ENCODE peak calls at places on chromosomes 1 and 21, in ten cellular contexts. I is GOT3; W is WTC11; R is GM23248; U is T follicular helper cell; V is stomach; K is activated naive CD8-positive, alpha-beta T cell treated with anti-CD3 and anti-CD28 coated beads for 36 hours; H is activated CD4-positive, alpha-beta memory T cell treated with anti-CD3 and anti-CD28 coated beads, Interleukin-2, amount 10 ng/mL, durations not matched to agents 7 days and 5 days; J is T-helper 22 cell; B is H7. X is an unnamed sample.

GRCh38 chr1:218426343-218426657 is 81.2 kb downstream of the TGFB2 start:
- DNase-seq in I (no peak), W (no peak), R (peak; percentile 54), U (no peak), V (no peak), K (no peak), H (no peak), J (no peak), B (no peak), X (no peak)

GRCh38 chr1:188237573-188238353 is 1409.0 kb downstream of the PLA2G4A start:
- DNase-seq in I (no peak), W (no peak), R (no peak), U (no peak), V (no peak), K (no peak), H (no peak), J (no peak), B (no peak), X (no peak)

GRCh38 chr1:8985915-8986813 is 40.1 kb downstream of the SLC2A7 start:
- DNase-seq in I (peak; percentile 45), W (no peak), R (peak; percentile 98), U (no peak), V (peak; percentile 88), K (no peak), H (no peak), J (no peak), B (no peak), X (no peak)

GRCh38 chr1:145918992-145919939 is 749 bp upstream of the PEX11B start:
- DNase-seq in I (peak; percentile 16), W (peak; percentile 44), R (peak; percentile 74), U (no peak), V (peak; percentile 73), K (peak; percentile 24), H (peak; percentile 33), J (no peak), B (peak; percentile 61), X (no peak)

GRCh38 chr1:55970711-55971110 is 608.7 kb downstream of the PLPP3 start:
- DNase-seq in I (no peak), W (no peak), R (peak; percentile 40), U (no peak), V (no peak), K (no peak), H (no peak), J (no peak), B (no peak), X (no peak)

GRCh38 chr21:45977396-45977795 is 4.2 kb upstream of the COL6A1 start:
- DNase-seq in I (no peak), W (peak; percentile 60), R (no peak), U (no peak), V (peak; percentile 23), K (no peak), H (no peak), J (no peak), B (peak; percentile 81), X (no peak)

GRCh38 chr1:221035680-221036153 is 156.5 kb downstream of the HLX start:
- DNase-seq in I (no peak), W (no peak), R (peak; percentile 89), U (no peak), V (no peak), K (no peak), H (no peak), J (no peak), B (no peak), X (no peak)

GRCh38 chr21:33265664-33266049 is 510 bp upstream of the IL10RB start:
- DNase-seq in I (no peak), W (no peak), R (peak; percentile 28), U (no peak), V (peak; percentile 44), K (no peak), H (no peak), J (no peak), B (peak; percentile 54), X (no peak)

GRCh38 chr21:32918467-32919140 is 107.1 kb upstream of the OLIG2 start:
- DNase-seq in I (no peak), W (no peak), R (no peak), U (no peak), V (no peak), K (no peak), H (no peak), J (no peak), B (no peak), X (no peak)

GRCh38 chr1:205062319-205062718 is 19.3 kb downstream of the CNTN2 start:
- DNase-seq in I (no peak), W (no peak), R (no peak), U (no peak), V (no peak), K (no peak), H (no peak), J (no peak), B (no peak), X (no peak)

GRCh38 chr1:51998701-51999100 is 8.2 kb upstream of the RAB3B start:
- DNase-seq in I (no peak), W (no peak), R (no peak), U (no peak), V (no peak), K (no peak), H (no peak), J (no peak), B (no peak), X (no peak)

GRCh38 chr1:239125027-239125426 is 261.3 kb upstream of the CHRM3 start:
- DNase-seq in I (no peak), W (peak; percentile 14), R (no peak), U (no peak), V (no peak), K (no peak), H (no peak), J (no peak), B (peak; percentile 26), X (no peak)

GRCh38 chr1:235933017-235933416 is 66.3 kb upstream of the LYST start:
- DNase-seq in I (no peak), W (no peak), R (no peak), U (no peak), V (no peak), K (no peak), H (no peak), J (no peak), B (no peak), X (no peak)

GRCh38 chr21:41023936-41024335 is 144.0 kb upstream of the BACE2 start:
- DNase-seq in I (no peak), W (no peak), R (no peak), U (no peak), V (no peak), K (no peak), H (no peak), J (no peak), B (no peak), X (no peak)

GRCh38 chr1:33057095-33057494 is 20.4 kb upstream of the AK2 start:
- DNase-seq in I (no peak), W (no peak), R (no peak), U (no peak), V (no peak), K (no peak), H (no peak), J (no peak), B (no peak), X (no peak)

GRCh38 chr1:58572691-58573090 is 4.4 kb downstream of the TACSTD2 start:
- DNase-seq in I (no peak), W (peak; percentile 30), R (no peak), U (no peak), V (peak; percentile 55), K (no peak), H (no peak), J (no peak), B (no peak), X (no peak)

GRCh38 chr1:200530551-200531261 is 89.8 kb downstream of the KIF14 start:
- DNase-seq in I (no peak), W (no peak), R (no peak), U (peak; percentile 50), V (no peak), K (peak; percentile 28), H (peak; percentile 22), J (peak; percentile 8), B (no peak), X (no peak)

GRCh38 chr1:94284481-94284880 is 47.1 kb upstream of the ARHGAP29 start:
- DNase-seq in I (no peak), W (no peak), R (no peak), U (no peak), V (no peak), K (no peak), H (no peak), J (no peak), B (no peak), X (no peak)

GRCh38 chr1:240258910-240259309 is 167.2 kb downstream of the FMN2 start:
- DNase-seq in I (no peak), W (no peak), R (peak; percentile 97), U (no peak), V (no peak), K (no peak), H (no peak), J (no peak), B (no peak), X (no peak)

GRCh38 chr21:43861716-43862115 is 3.3 kb upstream of the AGPAT3 start:
- DNase-seq in I (no peak), W (no peak), R (no peak), U (no peak), V (peak; percentile 57), K (no peak), H (no peak), J (no peak), B (peak; percentile 13), X (no peak)

GRCh38 chr1:202158810-202159533 is 1.4 kb downstream of the PTPN7 start:
- DNase-seq in I (no peak), W (no peak), R (no peak), U (no peak), V (no peak), K (peak; percentile 54), H (peak; percentile 58), J (no peak), B (no peak), X (no peak)

X was measured in GM19239.